ENCODE peak calls at places on chromosomes 16 and 17, in ten cellular contexts. O, W, C, S, Q, V, M, J, Y and U are unnamed samples.

GRCh38 chr16:23836078-23836403 is 258 bp downstream of the PRKCB start:
- DNase-seq in V (no peak), J (no peak), Q (no peak), C (no peak), S (no peak), O (no peak), Y (no peak), W (no peak), M (no peak), U (no peak)

GRCh38 chr17:61407211-61407911 is 7.7 kb downstream of the TBX2 start:
- DNase-seq in M (no peak), S (no peak), W (no peak), O (no peak), V (no peak), Q (no peak), Y (no peak), C (no peak), J (no peak), U (peak)

GRCh38 chr17:37274432-37274831 is 101.4 kb upstream of the C17orf78 start:
- DNase-seq in J (no peak), S (no peak), C (no peak), W (no peak), Y (no peak), Q (no peak), M (no peak), V (peak), O (no peak), U (no peak)

GRCh38 chr16:47142469-47143328 is 1.0 kb downstream of the NETO2 start:
- DNase-seq in M (no peak), C (peak), Y (peak), Q (no peak), V (peak), J (peak), O (no peak), S (no peak), W (no peak), U (no peak)

GRCh38 chr17:20120835-20121234 is 111.7 kb downstream of the SPECC1 start:
- DNase-seq in V (no peak), C (no peak), M (no peak), J (no peak), W (no peak), S (no peak), O (no peak), Y (no peak), Q (no peak), U (no peak)

GRCh38 chr16:79316004-79316458 is 284.5 kb downstream of the MAF start:
- DNase-seq in C (peak), V (no peak), S (no peak), O (no peak), Y (no peak), Q (no peak), J (no peak), M (no peak), W (no peak), U (no peak)

GRCh38 chr17:6413073-6413472 is 21.8 kb downstream of the AIPL1 start:
- DNase-seq in C (no peak), Q (peak), S (no peak), M (peak), W (peak), V (peak), Y (no peak), J (peak), O (no peak), U (no peak)

GRCh38 chr17:82449136-82449882 is 1.2 kb downstream of the CYBC1 start:
- DNase-seq in W (no peak), O (no peak), Y (peak), J (no peak), S (peak), C (peak), M (no peak), Q (no peak), V (no peak), U (peak)

GRCh38 chr16:3793161-3793576 is 75.8 kb upstream of the TRAP1 start:
- DNase-seq in S (no peak), C (no peak), W (no peak), J (peak), V (no peak), M (no peak), Y (peak), O (peak), Q (no peak), U (peak)